ENCODE peak calls at places on chromosomes 12 and 14, in ten cellular contexts. N is GM20000; W is activated CD4-positive, alpha-beta T cell treated with anti-CD3 and anti-CD28 coated beads for 1 hour; U is EL; V is endothelial cell; H is activated T-cell treated with anti-CD3 and anti-CD28 coated beads, Interleukin-2, amount 50 U/mL, for 72 hours; Q is neural crest cell; D is stimulated activated naive B cell treated with anti-CD40 and anti-IgM and Interleukin-4, amounts not matched to agents 10 μg/mL and 1 μg/mL and 100 μg/mL, for 72 hours; Z is ACHN; P is H54. E is an unnamed sample.

GRCh38 chr14:65604946-65605345 is 192.4 kb downstream of the FUT8 start:
- DNase-seq in N (no peak), W (no peak), U (no peak), V (no peak), H (no peak), Q (no peak), D (no peak), Z (peak), P (no peak), E (no peak)

GRCh38 chr12:51643951-51644350 is 52.9 kb downstream of the SCN8A start:
- DNase-seq in N (no peak), W (no peak), U (no peak), V (no peak), H (no peak), Q (no peak), D (no peak), Z (no peak), P (no peak), E (no peak)

GRCh38 chr12:6263931-6264330 is 46.6 kb upstream of the PLEKHG6 start:
- DNase-seq in N (no peak), W (no peak), U (no peak), V (no peak), H (no peak), Q (no peak), D (no peak), Z (no peak), P (no peak), E (no peak)

GRCh38 chr14:93033983-93034670 is 81.6 kb downstream of the ITPK1 start:
- DNase-seq in N (peak), W (peak), U (no peak), V (peak), H (peak), Q (no peak), D (peak), Z (no peak), P (no peak), E (no peak)

GRCh38 chr12:116538076-116538591 is 21.0 kb upstream of the MAP1LC3B2 start:
- DNase-seq in N (peak), W (no peak), U (no peak), V (no peak), H (no peak), Q (no peak), D (no peak), Z (no peak), P (no peak), E (no peak)

GRCh38 chr14:106372870-106373657 is 846.7 kb downstream of the TMEM121 start:
- DNase-seq in N (peak), W (peak), U (no peak), V (no peak), H (peak), Q (no peak), D (peak), Z (peak), P (peak), E (peak)

GRCh38 chr14:68939893-68940613 is 39.0 kb downstream of the ACTN1 start:
- DNase-seq in N (no peak), W (no peak), U (peak), V (no peak), H (no peak), Q (no peak), D (no peak), Z (peak), P (peak), E (no peak)

GRCh38 chr12:113333111-113333750 is 1.7 kb downstream of the SLC8B1 start:
- DNase-seq in N (no peak), W (no peak), U (no peak), V (no peak), H (no peak), Q (no peak), D (no peak), Z (no peak), P (no peak), E (no peak)

GRCh38 chr14:81464253-81465001 is 64.3 kb upstream of the STON2 start:
- DNase-seq in N (peak), W (no peak), U (peak), V (peak), H (peak), Q (peak), D (peak), Z (peak), P (peak), E (peak)

GRCh38 chr12:34603382-34604035 is 581.2 kb downstream of the ALG10 start:
- DNase-seq in N (no peak), W (no peak), U (no peak), V (no peak), H (no peak), Q (no peak), D (no peak), Z (no peak), P (no peak), E (no peak)

GRCh38 chr12:50397122-50397650 is 777 bp upstream of the FAM186A start:
- DNase-seq in N (no peak), W (no peak), U (peak), V (no peak), H (no peak), Q (no peak), D (no peak), Z (no peak), P (no peak), E (no peak)

GRCh38 chr14:104204660-104205149 is 66.3 kb downstream of the KIF26A start:
- DNase-seq in N (no peak), W (no peak), U (no peak), V (no peak), H (no peak), Q (no peak), D (no peak), Z (no peak), P (no peak), E (no peak)

GRCh38 chr14:52052991-52053390 is 15.9 kb downstream of the NID2 start:
- DNase-seq in N (no peak), W (no peak), U (no peak), V (no peak), H (no peak), Q (no peak), D (no peak), Z (no peak), P (no peak), E (no peak)

GRCh38 chr14:76901171-76902055 is 75.2 kb downstream of the LRRC74A start:
- DNase-seq in N (no peak), W (no peak), U (peak), V (no peak), H (no peak), Q (no peak), D (no peak), Z (no peak), P (no peak), E (no peak)

GRCh38 chr14:89792489-89793366 is 161.8 kb downstream of the EFCAB11 start:
- DNase-seq in N (no peak), W (no peak), U (peak), V (no peak), H (no peak), Q (no peak), D (no peak), Z (no peak), P (no peak), E (no peak)

GRCh38 chr14:99755629-99756603 is 37.3 kb upstream of the EML1 start:
- DNase-seq in N (no peak), W (no peak), U (peak), V (no peak), H (no peak), Q (no peak), D (no peak), Z (peak), P (peak), E (peak)

GRCh38 chr12:10220398-10221077 is 7.9 kb downstream of the GABARAPL1 start:
- DNase-seq in N (no peak), W (no peak), U (peak), V (no peak), H (no peak), Q (no peak), D (no peak), Z (no peak), P (no peak), E (no peak)

GRCh38 chr12:8687846-8688601 is 9.8 kb upstream of the RIMKLB start:
- DNase-seq in N (no peak), W (no peak), U (peak), V (peak), H (no peak), Q (peak), D (no peak), Z (peak), P (peak), E (peak)

GRCh38 chr12:54612216-54612750 is 22.4 kb downstream of the LACRT start:
- DNase-seq in N (no peak), W (no peak), U (no peak), V (no peak), H (no peak), Q (no peak), D (no peak), Z (no peak), P (no peak), E (no peak)

GRCh38 chr14:67622675-67623074 is 3.0 kb downstream of the ARG2 start:
- DNase-seq in N (no peak), W (no peak), U (peak), V (peak), H (no peak), Q (no peak), D (no peak), Z (peak), P (no peak), E (no peak)

GRCh38 chr12:123363385-123363742 is 1.3 kb downstream of the SBNO1 start:
- DNase-seq in N (peak), W (no peak), U (peak), V (no peak), H (no peak), Q (no peak), D (no peak), Z (peak), P (no peak), E (peak)

GRCh38 chr12:62247646-62248045 is 12.6 kb upstream of the USP15 start:
- DNase-seq in N (no peak), W (no peak), U (no peak), V (no peak), H (no peak), Q (no peak), D (no peak), Z (no peak), P (no peak), E (no peak)

GRCh38 chr12:11876301-11876700 is 194.4 kb upstream of the BCL2L14 start:
- DNase-seq in N (no peak), W (no peak), U (no peak), V (no peak), H (no peak), Q (no peak), D (no peak), Z (no peak), P (no peak), E (no peak)

E was measured in LoVo.